ENCODE peak calls at places on chromosomes 2 and 18, in four cellular contexts. N, D, M and B are unnamed samples.

GRCh38 chr2:30615926-30616325 is 168.9 kb downstream of the LCLAT1 start:
- DNase-seq in M (no peak), N (no peak), D (no peak), B (no peak)

GRCh38 chr2:19352946-19353720 is 5.3 kb downstream of the OSR1 start:
- DNase-seq in D (peak; percentile 59), M (no peak), N (no peak), B (no peak)

GRCh38 chr18:3611313-3612038 is 161.5 kb downstream of the TGIF1 start:
- DNase-seq in M (no peak), N (no peak), D (no peak), B (peak; percentile 33)

GRCh38 chr2:25617948-25618646 is 55.3 kb downstream of the DTNB start:
- DNase-seq in N (no peak), M (peak; percentile 10), D (no peak), B (peak; percentile 92)

GRCh38 chr2:97788986-97789644 is 75.7 kb downstream of the ZAP70 start:
- DNase-seq in N (no peak), D (no peak), M (no peak), B (no peak)

GRCh38 chr2:239162141-239162821 is 238.5 kb downstream of the HDAC4 start:
- DNase-seq in M (no peak), D (no peak), N (no peak), B (no peak)

GRCh38 chr18:54238181-54238936 is 13.9 kb upstream of the MBD2 start:
- DNase-seq in N (no peak), M (no peak), D (no peak), B (no peak)

GRCh38 chr18:79046522-79046921 is 22.7 kb upstream of the ATP9B start:
- DNase-seq in M (no peak), D (no peak), N (no peak), B (no peak)

GRCh38 chr2:5742126-5742525 is 49.9 kb downstream of the SOX11 start:
- DNase-seq in N (no peak), D (peak; percentile 35), M (no peak), B (no peak)

GRCh38 chr2:79487371-79487770 is 25.5 kb upstream of the CTNNA2 start:
- DNase-seq in D (no peak), M (no peak), N (no peak), B (no peak)

GRCh38 chr2:3051266-3051665 is 326.4 kb downstream of the EIPR1 start:
- DNase-seq in D (no peak), M (no peak), N (no peak), B (no peak)

GRCh38 chr2:61134141-61134540 is 27.8 kb upstream of the C2orf74 start:
- DNase-seq in M (peak; percentile 4), N (no peak), D (no peak), B (no peak)

GRCh38 chr2:46555011-46555410 is 75.6 kb downstream of the TMEM247 start:
- DNase-seq in D (peak; percentile 28), M (no peak), N (peak; percentile 39), B (no peak)

GRCh38 chr18:10660485-10660884 is 134.7 kb downstream of the NAPG start:
- DNase-seq in D (no peak), N (no peak), M (no peak), B (peak; percentile 58)

GRCh38 chr2:53033416-53033815 is 734.2 kb upstream of the CHAC2 start:
- DNase-seq in D (no peak), N (no peak), M (no peak), B (peak; percentile 81)

GRCh38 chr18:78499586-78499985 is 480.0 kb upstream of the SALL3 start:
- DNase-seq in M (no peak), N (no peak), D (no peak), B (no peak)

GRCh38 chr18:47730795-47731194 is 199.7 kb downstream of the SMAD2 start:
- DNase-seq in D (no peak), M (no peak), N (no peak), B (peak; percentile 4)

GRCh38 chr2:8761529-8762164 is 75.8 kb downstream of the KIDINS220 start:
- DNase-seq in N (peak; percentile 39), M (peak; percentile 36), D (peak; percentile 63), B (peak; percentile 60)

GRCh38 chr2:185127412-185127811 is 529.1 kb downstream of the ZNF804A start:
- DNase-seq in D (no peak), N (no peak), M (no peak), B (no peak)

GRCh38 chr2:45008296-45009129 is 739 bp downstream of the SIX2 start:
- DNase-seq in N (no peak), D (peak; percentile 36), M (no peak), B (peak; percentile 2)

GRCh38 chr2:171482877-171483276 is 39.4 kb upstream of the CYBRD1 start:
- DNase-seq in N (no peak), M (no peak), D (no peak), B (peak; percentile 27)

GRCh38 chr2:109721626-109722025 is 72.5 kb upstream of the RGPD5 start:
- DNase-seq in D (no peak), M (no peak), N (no peak), B (no peak)

GRCh38 chr2:83462881-83463280 is 996.2 kb downstream of the SUCLG1 start:
- DNase-seq in M (no peak), D (no peak), N (no peak), B (no peak)

GRCh38 chr2:180583441-180584140 is 396.8 kb upstream of the UBE2E3 start:
- DNase-seq in N (no peak), M (no peak), D (no peak), B (no peak)

GRCh38 chr2:148645925-148646559 is 1.5 kb downstream of the EPC2 start:
- DNase-seq in D (peak; percentile 61), M (peak; percentile 82), N (peak; percentile 69), B (peak; percentile 92)

GRCh38 chr18:79608069-79608468 is 71.5 kb upstream of the CTDP1 start:
- DNase-seq in N (no peak), D (no peak), M (no peak), B (no peak)

GRCh38 chr2:113228991-113229716 is 49.6 kb downstream of the PAX8 start:
- DNase-seq in M (no peak), D (no peak), N (no peak), B (no peak)

GRCh38 chr2:86337235-86338099 is at the start of gene REEP1:
- DNase-seq in D (peak; percentile 87), N (no peak), M (no peak), B (no peak)

GRCh38 chr2:152627010-152627957 is 90.0 kb downstream of the PRPF40A start:
- DNase-seq in M (no peak), N (no peak), D (peak; percentile 48), B (peak; percentile 55)

GRCh38 chr2:119549236-119549635 is 5.0 kb downstream of the CFAP221 start:
- DNase-seq in M (no peak), N (no peak), D (peak; percentile 38), B (peak; percentile 8)

GRCh38 chr18:48780151-48781001 is 170.4 kb downstream of the SMAD7 start:
- DNase-seq in M (no peak), N (no peak), D (peak; percentile 65), B (peak; percentile 38)

GRCh38 chr2:234468503-234468902 is 28.4 kb downstream of the ARL4C start:
- DNase-seq in N (no peak), M (no peak), D (peak; percentile 66), B (no peak)

GRCh38 chr2:220034356-220035121 is 407.1 kb downstream of the SLC4A3 start:
- DNase-seq in M (no peak), N (no peak), D (no peak), B (peak; percentile 72)

GRCh38 chr2:239929504-239929903 is 95.6 kb downstream of the NDUFA10 start:
- DNase-seq in D (no peak), M (no peak), N (no peak), B (no peak)

GRCh38 chr18:12862467-12862866 is 21.6 kb downstream of the PTPN2 start:
- DNase-seq in D (no peak), N (no peak), M (no peak), B (no peak)

GRCh38 chr2:9748586-9748985 is 94.7 kb upstream of the TAF1B start:
- DNase-seq in N (no peak), M (no peak), D (no peak), B (no peak)

GRCh38 chr2:100029460-100029859 is 112.9 kb downstream of the AFF3 start:
- DNase-seq in D (no peak), N (no peak), M (no peak), B (no peak)

GRCh38 chr2:227466887-227467285 is 5.1 kb upstream of the AGFG1 start:
- DNase-seq in N (no peak), M (no peak), D (no peak), B (no peak)
- TF ChIP-seq MXI1 in N (no peak), M (no peak), D (no peak), B (no peak)

GRCh38 chr2:11995381-11995947 is 249.0 kb downstream of the LPIN1 start:
- DNase-seq in M (no peak), D (no peak), N (no peak), B (peak; percentile 47)
- H2AFZ ChIP-seq in M (no peak overlapping the region), D (no peak overlapping the region), N (no peak overlapping the region), B (no peak overlapping the region)

DNA sequence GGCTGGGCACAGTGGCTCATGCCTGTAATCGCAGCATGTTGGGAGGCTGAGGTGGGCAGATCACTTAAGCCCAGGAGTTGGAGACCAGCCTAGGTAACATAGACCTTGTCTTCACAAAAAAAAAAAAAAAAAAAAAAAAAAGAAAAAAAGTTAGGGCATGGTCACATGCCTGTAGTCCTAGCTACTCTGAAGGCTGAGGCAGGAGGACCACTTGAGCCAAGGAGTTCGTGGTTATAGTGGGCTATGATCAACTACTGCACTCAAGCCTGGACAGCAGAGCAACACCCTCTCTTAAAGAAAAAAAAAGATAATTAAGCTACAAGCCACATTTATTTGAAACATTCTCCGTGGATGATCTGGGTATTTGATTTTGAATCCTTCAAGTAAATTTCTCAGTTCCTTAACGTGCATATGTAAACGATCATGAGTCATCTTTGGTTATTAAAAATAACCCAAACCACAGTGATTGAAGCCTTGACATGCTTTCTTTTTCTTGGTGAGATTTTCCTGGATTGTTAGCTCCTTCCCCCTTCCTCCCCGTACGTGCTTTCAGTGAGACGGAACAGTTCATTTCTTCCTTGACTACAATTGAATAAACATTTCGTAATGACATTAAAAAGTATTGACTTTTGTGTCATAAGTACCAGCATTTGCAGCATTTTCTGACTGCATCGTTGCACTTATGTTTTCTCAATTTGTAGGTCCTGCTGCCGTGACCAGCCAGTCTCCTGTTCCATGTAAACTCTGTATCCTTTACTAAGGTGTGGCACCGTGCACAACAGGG is 20.3 kb downstream of the RMC1 start:
- DNase-seq in M (no peak), N (no peak), D (no peak), B (peak; percentile 48)
- TF ChIP-seq MXI1 in M (no peak), N (no peak), D (no peak), B (no peak)

GRCh38 chr2:140604788-140605187 is 1526.0 kb downstream of the LRP1B start:
- DNase-seq in D (no peak), M (no peak), N (no peak), B (no peak)
- H2AFZ ChIP-seq in D (no peak overlapping the region), M (no peak overlapping the region), N (no peak overlapping the region), B (no peak overlapping the region)